ENCODE peak calls at places on chromosomes 7 and 10, in six cellular contexts. S, Y, L, X, Q and C are unnamed samples.

GRCh38 chr7:51069411-51070083 is 247.1 kb downstream of the COBL start:
- DNase-seq in X (no peak), Y (no peak), L (no peak), S (no peak), Q (no peak), C (no peak)

GRCh38 chr10:78871796-78872195 is 197.0 kb upstream of the ZMIZ1 start:
- DNase-seq in Y (no peak), S (no peak), Q (no peak), X (no peak), L (no peak), C (no peak)

GRCh38 chr10:110535958-110536891 is 31.3 kb upstream of the SMC3 start:
- DNase-seq in S (peak; percentile 57), X (no peak), Y (peak; percentile 61), Q (peak; percentile 57), L (peak; percentile 80), C (no peak)

GRCh38 chr10:122327237-122328206 is 47.0 kb upstream of the PLEKHA1 start:
- DNase-seq in Y (no peak), L (no peak), S (no peak), X (no peak), Q (no peak), C (no peak)

GRCh38 chr7:114663502-114663901 is 248.9 kb downstream of the FOXP2 start:
- DNase-seq in Q (peak; percentile 44), X (no peak), L (no peak), Y (peak; percentile 2), S (peak; percentile 61), C (peak; percentile 4)

GRCh38 chr10:132276179-132276675 is 31.5 kb downstream of the STK32C start:
- DNase-seq in X (peak; percentile 34), S (no peak), Q (no peak), Y (no peak), L (no peak), C (no peak)

GRCh38 chr10:101565370-101565900 is 22.6 kb downstream of the POLL start:
- DNase-seq in Y (no peak), X (no peak), S (no peak), Q (no peak), L (no peak), C (no peak)

GRCh38 chr10:63430091-63430998 is 35.4 kb downstream of the JMJD1C start:
- DNase-seq in Y (no peak), Q (no peak), X (no peak), S (peak; percentile 85), L (no peak), C (no peak)

GRCh38 chr7:96426027-96426426 is 104.1 kb upstream of the SLC25A13 start:
- DNase-seq in Y (no peak), S (peak; percentile 5), X (no peak), Q (no peak), L (no peak), C (no peak)

GRCh38 chr7:45187946-45188411 is 30.4 kb downstream of the RAMP3 start:
- DNase-seq in Q (no peak), L (peak; percentile 16), X (peak; percentile 39), Y (no peak), S (no peak), C (no peak)

GRCh38 chr10:16933799-16934198 is 116.6 kb upstream of the RSU1 start:
- DNase-seq in X (no peak), Y (no peak), L (no peak), S (peak; percentile 40), Q (no peak), C (no peak)

GRCh38 chr10:71262027-71262426 is 49.7 kb downstream of the UNC5B start:
- DNase-seq in L (no peak), Q (no peak), X (no peak), S (no peak), Y (no peak), C (no peak)

GRCh38 chr10:99993994-99994689 is 15.6 kb downstream of the DNMBP start:
- DNase-seq in Y (no peak), Q (peak; percentile 28), L (peak; percentile 65), S (peak; percentile 94), X (no peak), C (no peak)

GRCh38 chr10:100866010-100866409 is 46.8 kb upstream of the SLF2 start:
- DNase-seq in Y (no peak), X (no peak), Q (no peak), L (no peak), S (no peak), C (no peak)

GRCh38 chr7:26397326-26397725 is 105.7 kb downstream of the SNX10 start:
- DNase-seq in L (no peak), Q (no peak), S (no peak), X (no peak), Y (no peak), C (no peak)

GRCh38 chr10:89695307-89695706 is 6.1 kb upstream of the KIF20B start:
- DNase-seq in X (no peak), Y (no peak), L (no peak), Q (peak; percentile 50), S (no peak), C (no peak)

DNA sequence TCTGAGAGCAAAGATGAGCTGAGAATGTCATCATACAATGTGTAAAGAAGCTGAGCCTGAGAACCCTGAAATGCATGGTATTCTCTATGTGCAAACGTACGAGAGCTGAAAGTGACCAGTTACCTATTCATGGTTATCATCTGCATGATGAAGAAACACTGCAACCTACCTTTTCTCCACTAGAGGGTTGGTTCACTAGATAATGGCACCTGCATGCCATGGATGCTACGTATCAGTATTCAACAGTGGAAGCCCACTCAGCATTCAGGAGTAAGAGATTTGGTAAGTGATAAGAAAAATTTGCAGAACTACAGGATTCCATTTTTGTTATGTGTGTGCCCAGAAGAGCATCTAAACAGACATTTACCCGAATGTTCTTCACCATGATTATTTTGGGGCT is 145.4 kb downstream of the PTPRN2 start:
- DNase-seq in L (no peak), Q (peak; percentile 54), S (no peak), X (no peak), Y (no peak), C (no peak)
- TF ChIP-seq CTCF in L (no peak), Q (peak; percentile 55), S (no peak), X (peak; percentile 7), Y (no peak), C (no peak)

GRCh38 chr7:101240226-101241014 is 2.8 kb upstream of the CLDN15 start:
- DNase-seq in S (no peak), Q (no peak), L (no peak), X (no peak), Y (no peak), C (no peak)

GRCh38 chr7:101241015-101241363 is 3.4 kb upstream of the CLDN15 start:
- DNase-seq in S (peak; percentile 45), L (no peak), Y (no peak), Q (no peak), X (no peak), C (no peak)

GRCh38 chr7:101238226-101239182 is 902 bp upstream of the CLDN15 start:
- DNase-seq in Q (no peak), Y (no peak), S (no peak), L (no peak), X (peak; percentile 78), C (no peak)

GRCh38 chr7:101239951-101240220 is 2.3 kb upstream of the CLDN15 start:
- DNase-seq in X (no peak), Y (no peak), S (no peak), Q (no peak), L (no peak), C (no peak)

DNA sequence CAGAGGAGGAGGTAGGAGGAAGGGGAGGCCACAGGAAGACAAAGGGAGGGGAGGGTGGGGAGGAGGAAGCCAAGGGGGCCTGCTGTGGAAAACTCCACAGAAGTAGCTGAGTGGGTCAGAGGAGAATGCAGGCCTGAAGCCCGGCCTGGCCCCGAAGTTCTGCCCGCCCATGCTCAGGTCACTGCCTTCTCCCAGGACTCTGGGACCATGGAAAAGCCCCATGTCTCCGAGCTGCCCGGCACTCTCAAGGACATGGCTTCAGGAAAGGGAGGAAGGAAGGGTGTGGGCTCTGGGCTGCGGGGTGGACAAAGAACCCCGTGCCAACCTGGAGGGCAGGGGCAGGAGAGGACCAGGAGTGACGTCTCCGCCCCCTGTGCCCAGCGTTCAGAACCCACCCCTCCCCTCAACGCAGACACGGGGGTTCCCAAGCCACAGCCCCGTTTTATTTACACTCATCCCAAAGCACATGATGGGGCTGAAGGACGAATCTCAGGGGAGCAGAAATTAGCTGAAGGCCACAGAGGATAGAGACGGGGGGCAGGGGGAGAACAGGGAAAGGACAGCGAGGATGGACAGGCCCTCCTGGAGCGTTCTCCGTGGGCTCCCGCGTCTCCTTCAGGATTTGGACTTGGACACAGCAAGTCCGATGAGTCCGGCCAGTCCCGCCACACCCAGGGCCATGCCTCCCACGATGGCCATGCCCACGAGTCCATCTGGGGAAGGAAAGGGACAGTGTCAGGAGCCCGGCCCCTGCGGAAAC is 1.8 kb upstream of the CLDN15 start:
- DNase-seq in Q (no peak), Y (no peak), X (peak; percentile 84), L (no peak), S (no peak), C (no peak)
- H3K4me3 ChIP-seq in Q (no peak overlapping the region), Y (no peak overlapping the region), X (no peak overlapping the region), L (no peak overlapping the region), S (no peak overlapping the region), C (no peak overlapping the region)

DNA sequence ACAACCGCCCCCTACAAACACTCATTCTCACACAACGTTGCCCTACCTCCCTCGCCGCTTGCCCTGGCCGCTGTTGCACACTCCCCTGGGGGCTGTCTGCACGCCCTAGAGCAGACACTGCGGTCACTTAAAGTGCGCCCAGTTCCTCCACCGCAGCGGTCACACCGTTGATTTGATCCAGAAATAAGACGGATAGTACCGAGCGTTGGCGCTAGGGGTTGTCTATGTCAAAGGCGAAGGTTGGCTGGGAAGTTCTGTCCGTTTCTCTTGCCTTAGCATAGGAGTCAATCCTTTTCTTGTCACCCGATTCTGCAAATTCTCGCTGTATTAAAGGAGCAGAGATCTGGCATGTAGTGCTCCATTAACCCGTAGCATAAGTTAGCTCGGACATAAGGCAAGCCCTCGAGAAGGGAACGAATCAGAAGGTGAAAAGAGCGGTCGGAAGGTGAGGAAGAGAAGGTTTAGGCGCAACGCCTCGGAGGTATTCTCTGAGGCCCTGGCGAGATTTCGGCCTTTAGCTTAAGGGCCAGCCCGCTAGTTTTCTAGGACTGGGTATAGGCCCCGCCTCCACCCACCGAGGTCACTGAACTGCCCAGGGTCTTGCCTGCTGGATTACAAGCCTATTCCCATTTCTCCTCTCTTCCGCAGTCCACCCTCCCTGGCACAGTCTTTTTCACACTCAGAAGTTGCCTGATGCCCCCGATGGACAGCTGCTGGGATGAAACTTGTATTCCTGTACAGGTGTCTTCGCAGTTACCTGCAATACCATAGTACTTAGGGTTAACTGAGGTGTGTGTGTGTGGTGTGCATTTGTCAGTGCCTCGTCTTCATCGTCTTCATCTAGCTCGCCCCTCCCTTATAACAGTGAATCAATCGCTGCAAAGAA is 10.7 kb downstream of the NXPH1 start:
- DNase-seq in Y (no peak), S (no peak), Q (peak; percentile 91), X (peak; percentile 52), L (no peak), C (no peak)
- TF ChIP-seq CTCF in Y (no peak), S (no peak), Q (peak; percentile 52), X (no peak), L (no peak), C (no peak)

GRCh38 chr7:16847381-16847860 is 34.4 kb downstream of the AGR3 start:
- DNase-seq in S (peak; percentile 2), L (peak; percentile 73), Y (no peak), X (no peak), Q (no peak), C (no peak)

GRCh38 chr7:16846611-16847165 is 35.1 kb downstream of the AGR3 start:
- DNase-seq in X (no peak), Y (no peak), L (no peak), Q (no peak), S (no peak), C (no peak)

GRCh38 chr7:16849295-16850148 is 32.3 kb downstream of the AGR3 start:
- DNase-seq in S (no peak), Y (no peak), L (no peak), X (peak; percentile 55), Q (no peak), C (no peak)

GRCh38 chr7:16851829-16852228 is 30.0 kb downstream of the AGR3 start:
- DNase-seq in Q (no peak), L (no peak), Y (no peak), S (no peak), X (no peak), C (no peak)

GRCh38 chr7:16850772-16851466 is 30.9 kb downstream of the AGR3 start:
- DNase-seq in S (no peak), Q (no peak), L (no peak), X (peak; percentile 69), Y (no peak), C (no peak)
- H3K4me3 ChIP-seq in S (no peak overlapping the region), Q (no peak overlapping the region), L (no peak overlapping the region), X (no peak overlapping the region), Y (no peak overlapping the region), C (no peak overlapping the region)